ENCODE peak calls at places on chromosome 10, in four cellular contexts. One of them, this sample, is unnamed.

GRCh38 chr10:13632879-13633437 is 46.2 kb downstream of the PRPF18 start:
- DNase-seq in stimulated activated CD4-positive, alpha-beta T cell treated with anti-CD3 and anti-CD28 coated beads, Interleukin-4, amount 100 ng/mL, for 1 hour: no peak
- DNase-seq in cardiac muscle cell: peak; percentile 15
- DNase-seq in type B pancreatic cell: no peak
- DNase-seq in this sample: no peak

GRCh38 chr10:97689637-97690036 is 2.6 kb upstream of the AVPI1 start:
- DNase-seq in stimulated activated CD4-positive, alpha-beta T cell treated with anti-CD3 and anti-CD28 coated beads, Interleukin-4, amount 100 ng/mL, for 1 hour: no peak
- DNase-seq in cardiac muscle cell: peak; percentile 93
- DNase-seq in type B pancreatic cell: no peak
- DNase-seq in this sample: no peak

GRCh38 chr10:114613237-114613979 is 44.7 kb downstream of the ABLIM1 start:
- DNase-seq in stimulated activated CD4-positive, alpha-beta T cell treated with anti-CD3 and anti-CD28 coated beads, Interleukin-4, amount 100 ng/mL, for 1 hour: no peak
- DNase-seq in cardiac muscle cell: no peak
- DNase-seq in type B pancreatic cell: no peak
- DNase-seq in this sample: peak; percentile 67

GRCh38 chr10:77185696-77186095 is 451.9 kb downstream of the KCNMA1 start:
- DNase-seq in stimulated activated CD4-positive, alpha-beta T cell treated with anti-CD3 and anti-CD28 coated beads, Interleukin-4, amount 100 ng/mL, for 1 hour: no peak
- DNase-seq in cardiac muscle cell: no peak
- DNase-seq in type B pancreatic cell: no peak
- DNase-seq in this sample: no peak

GRCh38 chr10:132813001-132813401 is 27.1 kb upstream of the NKX6-2 start:
- DNase-seq in stimulated activated CD4-positive, alpha-beta T cell treated with anti-CD3 and anti-CD28 coated beads, Interleukin-4, amount 100 ng/mL, for 1 hour: no peak
- DNase-seq in cardiac muscle cell: no peak
- DNase-seq in type B pancreatic cell: no peak
- DNase-seq in this sample: no peak

GRCh38 chr10:92657024-92657423 is 32.7 kb upstream of the HHEX start:
- DNase-seq in stimulated activated CD4-positive, alpha-beta T cell treated with anti-CD3 and anti-CD28 coated beads, Interleukin-4, amount 100 ng/mL, for 1 hour: no peak
- DNase-seq in cardiac muscle cell: peak; percentile 44
- DNase-seq in type B pancreatic cell: no peak
- DNase-seq in this sample: no peak

GRCh38 chr10:117762819-117763172 is 220.2 kb downstream of the EMX2 start:
- DNase-seq in stimulated activated CD4-positive, alpha-beta T cell treated with anti-CD3 and anti-CD28 coated beads, Interleukin-4, amount 100 ng/mL, for 1 hour: no peak
- DNase-seq in cardiac muscle cell: peak; percentile 30
- DNase-seq in type B pancreatic cell: no peak
- DNase-seq in this sample: no peak

GRCh38 chr10:18583575-18584270 is 67.7 kb downstream of the NSUN6 start:
- DNase-seq in stimulated activated CD4-positive, alpha-beta T cell treated with anti-CD3 and anti-CD28 coated beads, Interleukin-4, amount 100 ng/mL, for 1 hour: no peak
- DNase-seq in cardiac muscle cell: peak; percentile 30
- DNase-seq in type B pancreatic cell: no peak
- DNase-seq in this sample: no peak

GRCh38 chr10:107966817-107967216 is 802.3 kb upstream of the SORCS1 start:
- DNase-seq in stimulated activated CD4-positive, alpha-beta T cell treated with anti-CD3 and anti-CD28 coated beads, Interleukin-4, amount 100 ng/mL, for 1 hour: no peak
- DNase-seq in cardiac muscle cell: no peak
- DNase-seq in type B pancreatic cell: no peak
- DNase-seq in this sample: no peak

GRCh38 chr10:100209303-100209702 is 20.1 kb downstream of the CHUK start:
- DNase-seq in stimulated activated CD4-positive, alpha-beta T cell treated with anti-CD3 and anti-CD28 coated beads, Interleukin-4, amount 100 ng/mL, for 1 hour: no peak
- DNase-seq in cardiac muscle cell: peak; percentile 75
- DNase-seq in type B pancreatic cell: no peak
- DNase-seq in this sample: peak; percentile 20

GRCh38 chr10:49606981-49607535 is 3.1 kb upstream of the SLC18A3 start:
- DNase-seq in stimulated activated CD4-positive, alpha-beta T cell treated with anti-CD3 and anti-CD28 coated beads, Interleukin-4, amount 100 ng/mL, for 1 hour: peak; percentile 56
- DNase-seq in cardiac muscle cell: peak; percentile 94
- DNase-seq in type B pancreatic cell: peak; percentile 88
- DNase-seq in this sample: peak; percentile 94

GRCh38 chr10:11080564-11080984 is 62.9 kb downstream of the CELF2 start:
- DNase-seq in stimulated activated CD4-positive, alpha-beta T cell treated with anti-CD3 and anti-CD28 coated beads, Interleukin-4, amount 100 ng/mL, for 1 hour: no peak
- DNase-seq in cardiac muscle cell: no peak
- DNase-seq in type B pancreatic cell: no peak
- DNase-seq in this sample: no peak

GRCh38 chr10:37774351-37774750 is 83.1 kb downstream of the ZNF248 start:
- DNase-seq in stimulated activated CD4-positive, alpha-beta T cell treated with anti-CD3 and anti-CD28 coated beads, Interleukin-4, amount 100 ng/mL, for 1 hour: no peak
- DNase-seq in cardiac muscle cell: no peak
- DNase-seq in type B pancreatic cell: no peak
- DNase-seq in this sample: no peak

GRCh38 chr10:110005716-110006115 is 2.1 kb upstream of the ADD3 start:
- DNase-seq in stimulated activated CD4-positive, alpha-beta T cell treated with anti-CD3 and anti-CD28 coated beads, Interleukin-4, amount 100 ng/mL, for 1 hour: peak; percentile 17
- DNase-seq in cardiac muscle cell: peak; percentile 86
- DNase-seq in type B pancreatic cell: no peak
- DNase-seq in this sample: peak; percentile 77

GRCh38 chr10:132478341-132479023 is 59.1 kb upstream of the INPP5A start:
- DNase-seq in stimulated activated CD4-positive, alpha-beta T cell treated with anti-CD3 and anti-CD28 coated beads, Interleukin-4, amount 100 ng/mL, for 1 hour: no peak
- DNase-seq in cardiac muscle cell: no peak
- DNase-seq in type B pancreatic cell: no peak
- DNase-seq in this sample: no peak

GRCh38 chr10:118832242-118832651 is 77.5 kb upstream of the CACUL1 start:
- DNase-seq in stimulated activated CD4-positive, alpha-beta T cell treated with anti-CD3 and anti-CD28 coated beads, Interleukin-4, amount 100 ng/mL, for 1 hour: no peak
- DNase-seq in cardiac muscle cell: peak; percentile 72
- DNase-seq in type B pancreatic cell: no peak
- DNase-seq in this sample: peak; percentile 46

GRCh38 chr10:90887555-90887954 is 15.8 kb downstream of the RPP30 start:
- DNase-seq in stimulated activated CD4-positive, alpha-beta T cell treated with anti-CD3 and anti-CD28 coated beads, Interleukin-4, amount 100 ng/mL, for 1 hour: no peak
- DNase-seq in cardiac muscle cell: no peak
- DNase-seq in type B pancreatic cell: no peak
- DNase-seq in this sample: no peak

GRCh38 chr10:64648915-64649314 is 1127.7 kb downstream of the REEP3 start:
- DNase-seq in stimulated activated CD4-positive, alpha-beta T cell treated with anti-CD3 and anti-CD28 coated beads, Interleukin-4, amount 100 ng/mL, for 1 hour: no peak
- DNase-seq in cardiac muscle cell: no peak
- DNase-seq in type B pancreatic cell: no peak
- DNase-seq in this sample: peak; percentile 21

GRCh38 chr10:46265981-46266505 is 20.8 kb upstream of the ANTXRL start:
- DNase-seq in stimulated activated CD4-positive, alpha-beta T cell treated with anti-CD3 and anti-CD28 coated beads, Interleukin-4, amount 100 ng/mL, for 1 hour: no peak
- DNase-seq in cardiac muscle cell: no peak
- DNase-seq in type B pancreatic cell: peak; percentile 62
- DNase-seq in this sample: peak; percentile 64

GRCh38 chr10:130817674-130818073 is 493.8 kb downstream of the TCERG1L start:
- DNase-seq in stimulated activated CD4-positive, alpha-beta T cell treated with anti-CD3 and anti-CD28 coated beads, Interleukin-4, amount 100 ng/mL, for 1 hour: no peak
- DNase-seq in cardiac muscle cell: no peak
- DNase-seq in type B pancreatic cell: no peak
- DNase-seq in this sample: no peak

GRCh38 chr10:74825371-74826141 is 844 bp upstream of the KAT6B start:
- DNase-seq in stimulated activated CD4-positive, alpha-beta T cell treated with anti-CD3 and anti-CD28 coated beads, Interleukin-4, amount 100 ng/mL, for 1 hour: peak; percentile 58
- DNase-seq in cardiac muscle cell: no peak
- DNase-seq in type B pancreatic cell: peak; percentile 82
- DNase-seq in this sample: peak; percentile 91

GRCh38 chr10:20415684-20416083 is 481.4 kb downstream of the NEBL start:
- DNase-seq in stimulated activated CD4-positive, alpha-beta T cell treated with anti-CD3 and anti-CD28 coated beads, Interleukin-4, amount 100 ng/mL, for 1 hour: no peak
- DNase-seq in cardiac muscle cell: no peak
- DNase-seq in type B pancreatic cell: no peak
- DNase-seq in this sample: no peak

GRCh38 chr10:70892631-70893030 is 4.3 kb upstream of the PCBD1 start:
- DNase-seq in stimulated activated CD4-positive, alpha-beta T cell treated with anti-CD3 and anti-CD28 coated beads, Interleukin-4, amount 100 ng/mL, for 1 hour: no peak
- DNase-seq in cardiac muscle cell: no peak
- DNase-seq in type B pancreatic cell: no peak
- DNase-seq in this sample: no peak

This sample was measured in left kidney.